ENCODE peak calls at places on chromosomes 3 and 15, in eight cellular contexts. I is stimulated activated CD8-positive, alpha-beta memory T cell treated with anti-CD3 and anti-CD28 coated beads, Interleukin-15, amount 100 ng/mL, for 24 hours; O is CD4-positive, alpha-beta T cell; G is transverse colon; Q is activated B cell treated with CpG ODN at 0.5 μM for 24 hours; H is adrenal gland; X is stimulated activated CD4-positive, alpha-beta T cell treated with anti-CD3 and anti-CD28 coated beads, Interleukin-12 subunit alpha, Interleukin-12 subunit beta, amount 100 ng/mL, for 48 hours; J is stimulated activated naive CD4-positive, alpha-beta T cell treated with Interleukin-2 at 50 U/mL for 16 hours. Z is an unnamed sample.

GRCh38 chr3:37872413-37873160 is 10.9 kb downstream of the CTDSPL start:
- DNase-seq in I (no peak), O (no peak), G (no peak), Q (no peak), H (peak), X (no peak), J (no peak), Z (no peak)

GRCh38 chr3:194574639-194575483 is 58.4 kb downstream of the TMEM44 start:
- DNase-seq in I (no peak), O (no peak), G (no peak), Q (no peak), H (peak), X (no peak), J (no peak), Z (no peak)

GRCh38 chr3:5194801-5195509 is 7.4 kb downstream of the EDEM1 start:
- DNase-seq in I (no peak), O (peak), G (no peak), Q (no peak), H (peak), X (no peak), J (peak), Z (no peak)

GRCh38 chr3:56915969-56916586 is 114.3 kb upstream of the ARHGEF3 start:
- DNase-seq in I (peak), O (peak), G (peak), Q (peak), H (no peak), X (peak), J (peak), Z (no peak)

GRCh38 chr3:124261301-124261700 is 269.4 kb upstream of the ROPN1 start:
- DNase-seq in I (no peak), O (no peak), G (no peak), Q (no peak), H (no peak), X (no peak), J (no peak), Z (no peak)

GRCh38 chr3:167450195-167450594 is 23.6 kb downstream of the SERPINI2 start:
- DNase-seq in I (no peak), O (no peak), G (no peak), Q (no peak), H (no peak), X (no peak), J (no peak), Z (no peak)

GRCh38 chr3:7307410-7307809 is 446.5 kb downstream of the GRM7 start:
- DNase-seq in I (no peak), O (no peak), G (no peak), Q (no peak), H (no peak), X (no peak), J (no peak), Z (no peak)

GRCh38 chr3:51498871-51499790 is 684 bp downstream of the DCAF1 start:
- DNase-seq in I (peak), O (peak), G (peak), Q (peak), H (peak), X (peak), J (peak), Z (peak)

GRCh38 chr3:184368804-184369183 is 7.3 kb downstream of the POLR2H start:
- DNase-seq in I (no peak), O (no peak), G (no peak), Q (no peak), H (peak), X (no peak), J (no peak), Z (no peak)

GRCh38 chr3:14480207-14481017 is 59.7 kb downstream of the GRIP2 start:
- DNase-seq in I (no peak), O (no peak), G (no peak), Q (no peak), H (peak), X (no peak), J (no peak), Z (no peak)

GRCh38 chr3:3334456-3334855 is 155.0 kb upstream of the CRBN start:
- DNase-seq in I (no peak), O (no peak), G (no peak), Q (no peak), H (no peak), X (no peak), J (no peak), Z (no peak)

GRCh38 chr3:29537889-29538609 is 257.2 kb downstream of the RBMS3 start:
- DNase-seq in I (no peak), O (no peak), G (no peak), Q (no peak), H (no peak), X (no peak), J (no peak), Z (no peak)

GRCh38 chr15:51969728-51970127 is 1.9 kb downstream of the LEO1 start:
- DNase-seq in I (no peak), O (no peak), G (no peak), Q (no peak), H (no peak), X (no peak), J (no peak), Z (no peak)

GRCh38 chr3:146384786-146385185 is 84.6 kb downstream of the PLSCR2 start:
- DNase-seq in I (no peak), O (no peak), G (no peak), Q (no peak), H (no peak), X (no peak), J (no peak), Z (no peak)

GRCh38 chr3:71251156-71251775 is 332.3 kb downstream of the FOXP1 start:
- DNase-seq in I (no peak), O (no peak), G (no peak), Q (no peak), H (no peak), X (no peak), J (no peak), Z (no peak)

GRCh38 chr3:61200255-61200654 is 51.0 kb downstream of the FHIT start:
- DNase-seq in I (no peak), O (no peak), G (no peak), Q (no peak), H (no peak), X (no peak), J (no peak), Z (no peak)

GRCh38 chr3:45051685-45052084 is 25.6 kb downstream of the CLEC3B start:
- DNase-seq in I (no peak), O (no peak), G (no peak), Q (no peak), H (no peak), X (no peak), J (no peak), Z (no peak)

GRCh38 chr3:177735441-177735840 is 538.2 kb upstream of the TBL1XR1 start:
- DNase-seq in I (no peak), O (no peak), G (no peak), Q (no peak), H (no peak), X (no peak), J (no peak), Z (no peak)

GRCh38 chr3:117628896-117629295 is 919.3 kb downstream of the TUSC7 start:
- DNase-seq in I (no peak), O (no peak), G (no peak), Q (no peak), H (no peak), X (no peak), J (no peak), Z (no peak)

GRCh38 chr3:150055332-150055731 is 84.6 kb upstream of the PFN2 start:
- DNase-seq in I (no peak), O (no peak), G (no peak), Q (no peak), H (no peak), X (no peak), J (no peak), Z (no peak)

GRCh38 chr3:138923531-138923994 is 23.4 kb downstream of the FOXL2 start:
- DNase-seq in I (peak), O (peak), G (peak), Q (peak), H (peak), X (peak), J (peak), Z (peak)

GRCh38 chr3:29720660-29721059 is 439.8 kb downstream of the RBMS3 start:
- DNase-seq in I (no peak), O (no peak), G (no peak), Q (no peak), H (no peak), X (no peak), J (no peak), Z (no peak)

GRCh38 chr3:131038326-131038725 is 11.6 kb downstream of the NEK11 start:
- DNase-seq in I (no peak), O (no peak), G (no peak), Q (no peak), H (no peak), X (no peak), J (no peak), Z (no peak)

GRCh38 chr3:23668430-23668904 is 137.3 kb upstream of the UBE2E1 start:
- DNase-seq in I (no peak), O (no peak), G (no peak), Q (no peak), H (no peak), X (no peak), J (no peak), Z (no peak)

GRCh38 chr3:183369626-183370025 is 58.8 kb downstream of the MCF2L2 start:
- DNase-seq in I (no peak), O (no peak), G (no peak), Q (no peak), H (no peak), X (no peak), J (no peak), Z (no peak)

GRCh38 chr3:154235330-154235729 is 89.0 kb downstream of the DHX36 start:
- DNase-seq in I (no peak), O (no peak), G (no peak), Q (no peak), H (no peak), X (no peak), J (no peak), Z (no peak)

GRCh38 chr3:46892285-46893145 is 15.0 kb downstream of the PTH1R start:
- DNase-seq in I (no peak), O (no peak), G (peak), Q (no peak), H (peak), X (no peak), J (no peak), Z (peak)

GRCh38 chr15:77737238-77738037 is 104.7 kb upstream of the LINGO1 start:
- DNase-seq in I (no peak), O (no peak), G (no peak), Q (no peak), H (no peak), X (no peak), J (no peak), Z (no peak)

GRCh38 chr3:135229018-135229495 is 434.0 kb downstream of the EPHB1 start:
- DNase-seq in I (no peak), O (no peak), G (no peak), Q (no peak), H (no peak), X (no peak), J (no peak), Z (no peak)

GRCh38 chr3:72593881-72594397 is 254.3 kb downstream of the SHQ1 start:
- DNase-seq in I (no peak), O (no peak), G (no peak), Q (no peak), H (no peak), X (no peak), J (no peak), Z (no peak)

GRCh38 chr3:51538115-51538458 is 432 bp upstream of the RAD54L2 start:
- DNase-seq in I (no peak), O (no peak), G (no peak), Q (no peak), H (no peak), X (no peak), J (no peak), Z (peak)

GRCh38 chr3:37543692-37544091 is 318.0 kb upstream of the CTDSPL start:
- DNase-seq in I (no peak), O (no peak), G (no peak), Q (no peak), H (no peak), X (no peak), J (no peak), Z (no peak)

Z was measured in colonic mucosa.